ENCODE peak calls at places on chromosomes 11 and 22, in eight cellular contexts. P is EL; S is activated naive CD8-positive, alpha-beta T cell treated with anti-CD3 and anti-CD28 coated beads, Interleukin-2, amount 50 U/mL, for 24 hours; B is coronary artery; W is COR-L47; J is Calu3; L is SJSA1; V is ureter. E is an unnamed sample.

GRCh38 chr11:102799656-102800339 is 1.8 kb upstream of the MMP1 start:
- DNase-seq in J (no peak), P (peak; percentile 70), L (no peak), B (no peak), V (no peak), W (no peak), S (no peak), E (no peak)

GRCh38 chr11:100905684-100906083 is 218.6 kb downstream of the ARHGAP42 start:
- DNase-seq in S (no peak), L (no peak), W (no peak), B (no peak), V (no peak), P (no peak), J (no peak), E (no peak)

GRCh38 chr22:25404556-25404922 is 159.9 kb upstream of the GRK3 start:
- DNase-seq in S (peak; percentile 28), L (no peak), W (no peak), P (peak; percentile 11), B (no peak), J (peak; percentile 24), V (no peak), E (no peak)

GRCh38 chr11:77776455-77776854 is 44.1 kb downstream of the RSF1 start:
- DNase-seq in V (no peak), J (no peak), P (peak; percentile 16), L (no peak), W (no peak), B (no peak), S (no peak), E (no peak)

GRCh38 chr11:102709211-102709980 is 3.8 kb upstream of the MMP27 start:
- DNase-seq in W (no peak), B (no peak), P (no peak), V (no peak), S (no peak), J (no peak), L (no peak), E (no peak)

GRCh38 chr11:12840871-12841516 is 166.8 kb downstream of the TEAD1 start:
- DNase-seq in L (no peak), W (no peak), J (no peak), V (no peak), B (no peak), P (peak; percentile 61), S (no peak), E (no peak)

GRCh38 chr11:122007611-122008071 is 108.4 kb downstream of the BLID start:
- DNase-seq in W (no peak), P (no peak), S (no peak), J (no peak), B (no peak), L (no peak), V (peak; percentile 66), E (no peak)

GRCh38 chr11:9569588-9570164 is 3.8 kb upstream of the WEE1 start:
- DNase-seq in L (no peak), B (no peak), P (no peak), W (no peak), S (no peak), J (no peak), V (no peak), E (no peak)

GRCh38 chr22:28570697-28571373 is 108.8 kb downstream of the TTC28 start:
- DNase-seq in J (no peak), W (no peak), S (no peak), L (no peak), P (peak; percentile 6), V (no peak), B (no peak), E (no peak)

GRCh38 chr11:131766637-131767036 is 396.2 kb downstream of the NTM start:
- DNase-seq in J (no peak), P (no peak), L (no peak), B (no peak), S (no peak), V (no peak), W (no peak), E (no peak)

GRCh38 chr11:133243832-133244231 is 288.5 kb downstream of the OPCML start:
- DNase-seq in L (no peak), J (no peak), S (no peak), V (no peak), W (no peak), P (no peak), B (no peak), E (no peak)

E was measured in upper lobe of right lung.